ENCODE peak calls at places on chromosomes 7 and 10, in eight cellular contexts. Q, P, C, X, A, F, L and U are unnamed samples.

GRCh38 chr10:84542552-84542951 is 214.2 kb downstream of the CCSER2 start:
- DNase-seq in F (no peak), P (no peak), C (no peak), A (no peak), Q (no peak), X (no peak), L (no peak), U (no peak)

GRCh38 chr10:130492266-130492934 is 356.2 kb downstream of the GLRX3 start:
- DNase-seq in C (no peak), Q (no peak), L (no peak), P (no peak), X (no peak), A (no peak), F (no peak), U (no peak)

GRCh38 chr7:152000191-152000590 is 25.3 kb upstream of the GALNT11 start:
- DNase-seq in A (no peak), X (no peak), P (peak; percentile 8), C (no peak), L (no peak), F (no peak), Q (no peak), U (no peak)

GRCh38 chr10:3486346-3487065 is 298.5 kb downstream of the KLF6 start:
- DNase-seq in C (no peak), A (no peak), Q (no peak), L (no peak), F (no peak), X (peak; percentile 57), P (peak; percentile 34), U (no peak)

GRCh38 chr10:16952010-16952550 is 134.9 kb upstream of the RSU1 start:
- DNase-seq in P (no peak), A (no peak), L (no peak), F (no peak), X (no peak), Q (no peak), C (no peak), U (no peak)

GRCh38 chr7:48161407-48162125 is 9.7 kb upstream of the ABCA13 start:
- DNase-seq in F (no peak), C (no peak), X (peak; percentile 10), L (no peak), P (no peak), Q (no peak), A (no peak), U (no peak)

GRCh38 chr10:73773152-73773879 is 8.5 kb upstream of the CHCHD1 start:
- DNase-seq in L (peak; percentile 64), Q (no peak), P (peak; percentile 60), F (no peak), C (no peak), A (peak; percentile 34), X (peak; percentile 13), U (no peak)

GRCh38 chr7:9036080-9036479 is 602.7 kb downstream of the NXPH1 start:
- DNase-seq in F (no peak), C (no peak), Q (no peak), X (no peak), L (no peak), P (no peak), A (no peak), U (no peak)

GRCh38 chr7:139181404-139181803 is 49.6 kb upstream of the UBN2 start:
- DNase-seq in Q (no peak), F (no peak), A (no peak), X (peak; percentile 38), L (no peak), P (peak; percentile 6), C (no peak), U (no peak)

GRCh38 chr10:114045071-114045737 is 1.5 kb downstream of the ADRB1 start:
- DNase-seq in X (no peak), L (no peak), C (no peak), Q (no peak), A (no peak), P (peak; percentile 52), F (no peak), U (no peak)

GRCh38 chr10:90394306-90394705 is 463.5 kb downstream of the HTR7 start:
- DNase-seq in A (no peak), C (no peak), P (no peak), F (no peak), L (no peak), Q (no peak), X (no peak), U (no peak)

GRCh38 chr7:8365499-8366110 is 67.8 kb upstream of the NXPH1 start:
- DNase-seq in F (no peak), X (no peak), P (peak; percentile 1), L (no peak), C (no peak), A (peak; percentile 7), Q (no peak), U (no peak)

GRCh38 chr10:79334573-79334972 is 12.7 kb upstream of the PPIF start:
- DNase-seq in X (no peak), Q (no peak), C (no peak), F (no peak), A (no peak), P (no peak), L (no peak), U (no peak)

GRCh38 chr7:130231792-130232191 is 24.1 kb downstream of the SSMEM1 start:
- DNase-seq in Q (no peak), C (no peak), F (no peak), X (no peak), A (no peak), P (no peak), L (no peak), U (no peak)

GRCh38 chr7:110841840-110842579 is 248.9 kb upstream of the LRRN3 start:
- DNase-seq in Q (no peak), P (no peak), F (no peak), L (no peak), A (no peak), C (no peak), X (no peak), U (no peak)

GRCh38 chr10:36606234-36606839 is 519.1 kb upstream of the ANKRD30A start:
- DNase-seq in C (no peak), Q (no peak), A (no peak), L (no peak), X (peak; percentile 40), F (no peak), P (peak; percentile 4), U (no peak)

GRCh38 chr7:21299766-21300165 is 128.1 kb upstream of the SP4 start:
- DNase-seq in C (no peak), P (no peak), F (no peak), X (no peak), A (no peak), L (no peak), Q (no peak), U (no peak)

GRCh38 chr7:120996333-120996982 is 7.9 kb downstream of the CPED1 start:
- DNase-seq in C (peak; percentile 38), L (peak; percentile 73), A (no peak), F (no peak), P (peak; percentile 88), Q (no peak), X (peak; percentile 91), U (peak; percentile 37)

GRCh38 chr7:143240323-143241168 is 18.7 kb downstream of the TAS2R40 start:
- DNase-seq in P (peak; percentile 86), C (peak; percentile 61), L (peak; percentile 88), X (peak; percentile 86), F (peak; percentile 46), A (peak; percentile 74), Q (peak; percentile 8), U (no peak)

GRCh38 chr10:94315975-94316464 is 46.7 kb downstream of the NOC3L start:
- DNase-seq in A (no peak), X (peak; percentile 76), L (no peak), P (peak; percentile 68), C (no peak), F (no peak), Q (no peak), U (no peak)

GRCh38 chr7:145624618-145625017 is 492.0 kb upstream of the CNTNAP2 start:
- DNase-seq in X (no peak), Q (no peak), P (no peak), A (no peak), F (no peak), C (no peak), L (no peak), U (no peak)

GRCh38 chr10:69696073-69696731 is 66.2 kb downstream of the FAM241B start:
- DNase-seq in A (no peak), F (peak; percentile 42), P (peak; percentile 91), C (no peak), L (peak; percentile 52), Q (no peak), X (peak; percentile 91), U (no peak)

GRCh38 chr7:127447326-127447945 is 54.9 kb upstream of the ZNF800 start:
- DNase-seq in X (peak; percentile 60), L (peak; percentile 91), Q (no peak), P (peak; percentile 65), C (peak; percentile 42), A (peak; percentile 82), F (no peak), U (no peak)

GRCh38 chr7:106050002-106050742 is 61.9 kb downstream of the SYPL1 start:
- DNase-seq in P (peak; percentile 87), Q (no peak), C (no peak), F (no peak), X (peak; percentile 59), A (no peak), L (peak; percentile 79), U (no peak)

GRCh38 chr7:138669364-138669763 is 31.8 kb downstream of the SVOPL start:
- DNase-seq in F (no peak), Q (no peak), L (no peak), P (no peak), C (no peak), X (no peak), A (no peak), U (no peak)

GRCh38 chr10:104334561-104334960 is 3.7 kb downstream of the ITPRIP start:
- DNase-seq in F (no peak), C (no peak), Q (no peak), A (no peak), P (no peak), L (no peak), X (no peak), U (peak; percentile 6)